ENCODE peak calls at places on chromosomes 11 and 22, in five cellular contexts. G, U, S, L and K are unnamed samples.

GRCh38 chr11:133081730-133082452 is 450.4 kb downstream of the OPCML start:
- DNase-seq in G (no peak), U (peak; percentile 25), S (peak; percentile 33), L (no peak), K (no peak)

GRCh38 chr11:96146765-96147164 is 196.2 kb downstream of the MAML2 start:
- DNase-seq in G (no peak), U (no peak), S (no peak), L (no peak), K (no peak)

GRCh38 chr11:117087446-117087845 is 10.8 kb downstream of the SIK3 start:
- DNase-seq in G (no peak), U (no peak), S (no peak), L (no peak), K (no peak)

GRCh38 chr22:25407859-25408229 is 156.6 kb upstream of the GRK3 start:
- DNase-seq in G (no peak), U (no peak), S (no peak), L (no peak), K (no peak)

GRCh38 chr11:103633037-103633788 is 403.2 kb upstream of the DDI1 start:
- DNase-seq in G (no peak), U (no peak), S (no peak), L (peak; percentile 89), K (no peak)

GRCh38 chr22:41831383-41831782 is 1.5 kb upstream of the SREBF2 start:
- DNase-seq in G (no peak), U (no peak), S (no peak), L (peak; percentile 38), K (no peak)

GRCh38 chr11:70872299-70872698 is 380.1 kb downstream of the SHANK2 start:
- DNase-seq in G (no peak), U (no peak), S (no peak), L (no peak), K (no peak)

GRCh38 chr11:118846181-118846946 is 37.3 kb upstream of the CXCR5 start:
- DNase-seq in G (no peak), U (no peak), S (no peak), L (no peak), K (no peak)

GRCh38 chr11:125955856-125956255 is 10.0 kb downstream of the VSIG10L2 start:
- DNase-seq in G (no peak), U (no peak), S (no peak), L (no peak), K (no peak)

GRCh38 chr11:116953525-116954284 is 116.3 kb upstream of the APOA1 start:
- DNase-seq in G (no peak), U (no peak), S (no peak), L (no peak), K (no peak)

GRCh38 chr11:22343411-22344032 is 5.3 kb downstream of the SLC17A6 start:
- DNase-seq in G (no peak), U (peak; percentile 21), S (no peak), L (no peak), K (no peak)